ENCODE peak calls at places on chromosomes 7 and 10, in six cellular contexts. One of them, this sample, is unnamed. For H3K27me3, the result is how much of the 10 kb centered on the place peaks cover.

GRCh38 chr7:132646064-132646463 is 69.8 kb upstream of the PLXNA4 start:
- DNase-seq in cardiac muscle cell: no peak
- DNase-seq in SK-N-SH: no peak
- DNase-seq in psoas muscle: no peak
- DNase-seq in right atrium auricular region: no peak
- DNase-seq in uterus: no peak
- DNase-seq in this sample: no peak

GRCh38 chr10:100103581-100103980 is 21.9 kb upstream of the CPN1 start:
- DNase-seq in cardiac muscle cell: no peak
- DNase-seq in SK-N-SH: no peak
- DNase-seq in psoas muscle: no peak
- DNase-seq in right atrium auricular region: no peak
- DNase-seq in uterus: no peak
- DNase-seq in this sample: no peak

GRCh38 chr10:16992611-16993119 is 136.9 kb downstream of the CUBN start:
- DNase-seq in cardiac muscle cell: no peak
- DNase-seq in SK-N-SH: no peak
- DNase-seq in psoas muscle: no peak
- DNase-seq in right atrium auricular region: no peak
- DNase-seq in uterus: no peak
- DNase-seq in this sample: no peak

GRCh38 chr10:132971448-132972148 is 29.2 kb upstream of the CFAP46 start:
- DNase-seq in cardiac muscle cell: peak
- DNase-seq in SK-N-SH: peak
- DNase-seq in psoas muscle: peak
- DNase-seq in right atrium auricular region: no peak
- DNase-seq in uterus: peak
- DNase-seq in this sample: peak

GRCh38 chr7:41964354-41964753 is 261.5 kb upstream of the INHBA start:
- DNase-seq in cardiac muscle cell: no peak
- DNase-seq in SK-N-SH: no peak
- DNase-seq in psoas muscle: no peak
- DNase-seq in right atrium auricular region: no peak
- DNase-seq in uterus: no peak
- DNase-seq in this sample: no peak

GRCh38 chr10:118562877-118563276 is 32.6 kb downstream of the PRLHR start:
- DNase-seq in cardiac muscle cell: no peak
- DNase-seq in SK-N-SH: no peak
- DNase-seq in psoas muscle: no peak
- DNase-seq in right atrium auricular region: no peak
- DNase-seq in uterus: no peak
- DNase-seq in this sample: no peak

GRCh38 chr10:78853864-78854263 is 214.9 kb upstream of the ZMIZ1 start:
- DNase-seq in cardiac muscle cell: no peak
- DNase-seq in SK-N-SH: no peak
- DNase-seq in psoas muscle: no peak
- DNase-seq in right atrium auricular region: no peak
- DNase-seq in uterus: no peak
- DNase-seq in this sample: no peak

GRCh38 chr7:66153691-66154090 is 39.0 kb downstream of the CRCP start:
- DNase-seq in cardiac muscle cell: no peak
- DNase-seq in SK-N-SH: no peak
- DNase-seq in psoas muscle: no peak
- DNase-seq in right atrium auricular region: no peak
- DNase-seq in uterus: no peak
- DNase-seq in this sample: no peak

GRCh38 chr10:87617503-87617902 is 42.2 kb upstream of the PAPSS2 start:
- DNase-seq in cardiac muscle cell: no peak
- DNase-seq in SK-N-SH: no peak
- DNase-seq in psoas muscle: no peak
- DNase-seq in right atrium auricular region: no peak
- DNase-seq in uterus: no peak
- DNase-seq in this sample: no peak

GRCh38 chr7:1468203-1468602 is 8.9 kb upstream of the MICALL2 start:
- DNase-seq in cardiac muscle cell: no peak
- DNase-seq in SK-N-SH: no peak
- DNase-seq in psoas muscle: no peak
- DNase-seq in right atrium auricular region: no peak
- DNase-seq in uterus: no peak
- DNase-seq in this sample: no peak

GRCh38 chr10:123599366-123599849 is 66.7 kb upstream of the GPR26 start:
- DNase-seq in cardiac muscle cell: no peak
- DNase-seq in SK-N-SH: no peak
- DNase-seq in psoas muscle: no peak
- DNase-seq in right atrium auricular region: no peak
- DNase-seq in uterus: no peak
- DNase-seq in this sample: no peak

GRCh38 chr7:44897299-44897698 is 12.0 kb upstream of the PURB start:
- DNase-seq in cardiac muscle cell: no peak
- DNase-seq in SK-N-SH: no peak
- DNase-seq in psoas muscle: no peak
- DNase-seq in right atrium auricular region: no peak
- DNase-seq in uterus: no peak
- DNase-seq in this sample: no peak

GRCh38 chr7:41323811-41324210 is 379.1 kb downstream of the INHBA start:
- DNase-seq in cardiac muscle cell: no peak
- DNase-seq in SK-N-SH: no peak
- DNase-seq in psoas muscle: no peak
- DNase-seq in right atrium auricular region: no peak
- DNase-seq in uterus: no peak
- DNase-seq in this sample: no peak

GRCh38 chr7:150732786-150733733 is 4.2 kb upstream of the GIMAP5 start:
- DNase-seq in cardiac muscle cell: no peak
- DNase-seq in SK-N-SH: no peak
- DNase-seq in psoas muscle: no peak
- DNase-seq in right atrium auricular region: no peak
- DNase-seq in uterus: no peak
- DNase-seq in this sample: no peak

GRCh38 chr7:128084896-128085608 is 53.8 kb upstream of the LRRC4 start:
- DNase-seq in cardiac muscle cell: peak
- DNase-seq in SK-N-SH: peak
- DNase-seq in psoas muscle: no peak
- DNase-seq in right atrium auricular region: no peak
- DNase-seq in uterus: no peak
- DNase-seq in this sample: no peak

GRCh38 chr7:113717739-113718138 is 201.1 kb downstream of the PPP1R3A start:
- DNase-seq in cardiac muscle cell: no peak
- DNase-seq in SK-N-SH: no peak
- DNase-seq in psoas muscle: no peak
- DNase-seq in right atrium auricular region: no peak
- DNase-seq in uterus: no peak
- DNase-seq in this sample: no peak

GRCh38 chr10:28592953-28593352 is 60.0 kb downstream of the WAC start:
- DNase-seq in cardiac muscle cell: no peak
- DNase-seq in SK-N-SH: no peak
- DNase-seq in psoas muscle: no peak
- DNase-seq in right atrium auricular region: no peak
- DNase-seq in uterus: no peak
- DNase-seq in this sample: no peak

DNA sequence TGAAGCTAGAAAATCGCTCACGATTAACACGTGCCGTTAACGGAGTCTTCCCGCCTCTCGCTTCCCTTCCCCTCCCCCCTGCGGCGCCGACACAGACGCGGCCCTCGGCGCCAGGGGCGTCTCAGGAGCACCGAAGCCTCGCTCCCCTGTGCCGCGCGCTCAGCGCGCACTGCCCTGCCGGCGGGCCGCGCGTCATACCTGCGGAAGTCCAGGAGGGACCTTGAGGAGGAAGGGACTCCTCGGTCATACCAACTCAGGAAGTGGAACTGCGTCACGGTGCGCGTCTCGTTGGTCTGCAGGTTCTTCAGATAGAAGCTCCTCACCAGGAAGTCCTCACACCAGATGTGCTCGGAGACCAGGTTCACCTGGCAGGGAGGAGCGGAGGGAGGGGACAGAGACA is 239.6 kb downstream of the DNAJB6 start:
- DNase-seq in cardiac muscle cell: no peak
- DNase-seq in SK-N-SH: no peak
- DNase-seq in psoas muscle: no peak
- DNase-seq in right atrium auricular region: no peak
- DNase-seq in uterus: no peak
- DNase-seq in this sample: peak
- H3K27me3 ChIP-seq in cardiac muscle cell: under half
- H3K27me3 ChIP-seq in SK-N-SH: under half
- H3K27me3 ChIP-seq in psoas muscle: under half
- H3K27me3 ChIP-seq in right atrium auricular region: under half
- H3K27me3 ChIP-seq in uterus: under half
- H3K27me3 ChIP-seq in this sample: under half

DNA sequence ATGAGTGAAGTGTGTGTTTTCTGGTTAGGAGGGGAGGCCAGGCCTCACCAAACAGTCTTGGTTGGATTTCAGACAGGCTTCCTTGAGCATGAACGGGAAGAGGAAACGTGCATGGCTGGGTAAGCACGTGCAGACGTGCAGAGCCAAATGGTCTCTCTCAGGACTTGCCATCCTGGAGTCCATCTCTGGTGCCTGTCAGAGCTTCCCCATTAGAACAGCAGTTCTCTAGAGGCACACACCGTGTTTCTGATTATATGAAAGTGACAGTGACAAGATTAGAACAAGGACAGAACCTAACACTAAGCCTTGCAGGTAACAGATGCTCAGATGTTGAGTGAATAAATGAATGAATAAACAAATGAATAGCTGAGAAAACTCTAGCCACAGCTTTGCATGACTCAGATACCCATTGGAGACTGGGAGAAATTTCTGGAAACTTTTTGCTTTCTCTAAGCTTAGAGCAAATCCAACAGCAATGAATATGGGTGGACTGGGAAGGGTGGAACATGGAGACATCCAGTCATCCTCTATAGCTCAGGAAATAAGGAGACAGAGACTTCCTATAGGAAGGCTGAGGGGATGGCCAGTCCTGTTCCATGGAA is 11.8 kb upstream of the CALD1 start:
- DNase-seq in cardiac muscle cell: no peak
- DNase-seq in SK-N-SH: no peak
- DNase-seq in psoas muscle: no peak
- DNase-seq in right atrium auricular region: no peak
- DNase-seq in uterus: no peak
- DNase-seq in this sample: no peak
- H3K4me3 ChIP-seq in cardiac muscle cell: no peak
- H3K4me3 ChIP-seq in SK-N-SH: no peak
- H3K4me3 ChIP-seq in psoas muscle: no peak
- H3K4me3 ChIP-seq in right atrium auricular region: no peak
- H3K4me3 ChIP-seq in uterus: no peak
- H3K4me3 ChIP-seq in this sample: no peak

DNA sequence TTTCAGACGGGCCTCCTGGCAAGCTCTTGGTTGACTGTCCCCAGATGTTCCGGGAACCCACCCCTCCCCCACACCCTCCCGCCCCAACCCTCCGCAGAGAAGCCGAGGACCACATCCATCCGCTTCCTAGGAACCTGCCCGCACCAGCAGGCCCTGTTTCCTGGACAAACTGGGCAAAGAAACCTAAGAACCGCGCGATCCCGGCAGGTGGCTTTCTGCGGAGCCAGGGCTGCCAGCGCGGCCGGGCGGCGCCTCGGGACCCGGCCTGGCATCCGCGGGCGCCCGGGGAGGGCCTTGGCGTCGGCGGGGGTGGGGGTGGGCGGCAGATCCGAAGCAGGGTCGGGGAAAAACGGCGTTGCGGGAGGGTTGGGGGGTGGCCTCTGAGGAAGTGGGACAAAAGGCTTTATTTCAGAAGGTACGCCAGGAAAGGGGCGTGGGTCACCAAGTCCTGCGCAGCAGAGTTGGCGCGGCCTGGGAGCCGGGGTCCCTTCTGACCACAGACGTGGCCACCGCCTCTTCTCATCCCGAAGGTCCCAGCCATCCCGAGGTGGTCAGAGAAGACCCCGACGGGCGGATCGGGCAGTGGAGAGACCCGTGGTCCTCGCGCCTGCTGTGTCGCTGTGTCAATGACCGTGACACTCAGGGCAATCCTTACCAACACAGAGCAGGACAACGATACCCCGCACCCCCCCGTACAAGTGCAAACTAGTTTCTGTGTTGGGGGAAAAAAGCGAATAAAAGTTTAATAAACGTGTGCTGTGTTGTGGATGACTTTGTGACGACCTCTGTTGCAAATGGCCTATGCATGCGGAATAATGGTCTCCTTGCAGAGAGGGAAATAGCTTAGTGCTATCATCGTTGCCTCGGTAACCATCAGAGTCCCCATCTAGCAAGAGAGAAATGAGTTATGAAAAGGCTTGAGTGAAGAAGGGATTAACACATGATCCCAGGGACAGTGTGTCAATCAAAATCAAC is 19.5 kb upstream of the GATA3 start:
- DNase-seq in cardiac muscle cell: peak
- DNase-seq in SK-N-SH: peak
- DNase-seq in psoas muscle: peak
- DNase-seq in right atrium auricular region: no peak
- DNase-seq in uterus: no peak
- DNase-seq in this sample: no peak
- H3K27me3 ChIP-seq in cardiac muscle cell: half or more
- H3K27me3 ChIP-seq in SK-N-SH: under half
- H3K27me3 ChIP-seq in psoas muscle: half or more
- H3K27me3 ChIP-seq in right atrium auricular region: half or more
- H3K27me3 ChIP-seq in uterus: under half
- H3K27me3 ChIP-seq in this sample: half or more

GRCh38 chr10:11162828-11163599 is 145.3 kb downstream of the CELF2 start:
- DNase-seq in cardiac muscle cell: peak
- DNase-seq in SK-N-SH: no peak
- DNase-seq in psoas muscle: peak
- DNase-seq in right atrium auricular region: peak
- DNase-seq in uterus: no peak
- DNase-seq in this sample: peak

GRCh38 chr10:11165591-11166543 is 148.2 kb downstream of the CELF2 start:
- DNase-seq in cardiac muscle cell: peak
- DNase-seq in SK-N-SH: peak
- DNase-seq in psoas muscle: peak
- DNase-seq in right atrium auricular region: no peak
- DNase-seq in uterus: peak
- DNase-seq in this sample: peak

GRCh38 chr10:11167233-11167979 is 149.7 kb downstream of the CELF2 start:
- DNase-seq in cardiac muscle cell: no peak
- DNase-seq in SK-N-SH: no peak
- DNase-seq in psoas muscle: no peak
- DNase-seq in right atrium auricular region: no peak
- DNase-seq in uterus: no peak
- DNase-seq in this sample: no peak

GRCh38 chr10:11163990-11164805 is 146.5 kb downstream of the CELF2 start:
- DNase-seq in cardiac muscle cell: no peak
- DNase-seq in SK-N-SH: no peak
- DNase-seq in psoas muscle: no peak
- DNase-seq in right atrium auricular region: no peak
- DNase-seq in uterus: no peak
- DNase-seq in this sample: no peak

GRCh38 chr10:11164806-11165590 is 147.3 kb downstream of the CELF2 start:
- DNase-seq in cardiac muscle cell: peak
- DNase-seq in SK-N-SH: peak
- DNase-seq in psoas muscle: peak
- DNase-seq in right atrium auricular region: peak
- DNase-seq in uterus: peak
- DNase-seq in this sample: peak
- H3K4me3 ChIP-seq in cardiac muscle cell: peak
- H3K4me3 ChIP-seq in SK-N-SH: no peak
- H3K4me3 ChIP-seq in psoas muscle: peak
- H3K4me3 ChIP-seq in right atrium auricular region: peak
- H3K4me3 ChIP-seq in uterus: peak
- H3K4me3 ChIP-seq in this sample: peak

This sample was measured in upper lobe of right lung.